ENCODE peak calls at places on chromosomes 7 and 10, in four cellular contexts. U, Q, P and T are unnamed samples.

GRCh38 chr7:42645906-42646305 is 266.0 kb downstream of the C7orf25 start:
- DNase-seq in P (no peak), Q (no peak), U (no peak), T (no peak)

GRCh38 chr7:85104432-85105205 is 82.2 kb downstream of the SEMA3D start:
- DNase-seq in U (no peak), P (no peak), Q (peak; percentile 33), T (no peak)

GRCh38 chr7:17947606-17948005 is 7.3 kb upstream of the SNX13 start:
- DNase-seq in U (no peak), Q (no peak), P (no peak), T (no peak)

GRCh38 chr10:103231047-103231551 is 14.6 kb upstream of the RPEL1 start:
- DNase-seq in P (peak; percentile 95), Q (peak; percentile 97), U (no peak), T (peak; percentile 96)

GRCh38 chr10:113073549-113074189 is 123.6 kb downstream of the TCF7L2 start:
- DNase-seq in Q (peak; percentile 97), P (peak; percentile 91), U (peak; percentile 70), T (peak; percentile 92)

GRCh38 chr10:22875584-22875983 is 52.3 kb upstream of the ARMC3 start:
- DNase-seq in P (no peak), Q (no peak), U (no peak), T (no peak)

GRCh38 chr10:76281704-76282103 is 850.3 kb downstream of the LRMDA start:
- DNase-seq in U (no peak), P (no peak), Q (no peak), T (no peak)

GRCh38 chr7:87219545-87220025 is at the start of gene TMEM243:
- DNase-seq in P (peak; percentile 31), U (peak; percentile 73), Q (peak; percentile 68), T (peak; percentile 51)

GRCh38 chr10:35735412-35735811 is 93.3 kb upstream of the FZD8 start:
- DNase-seq in Q (peak; percentile 86), U (no peak), P (no peak), T (peak; percentile 33)

GRCh38 chr10:110811791-110812581 is 59.7 kb upstream of the PDCD4 start:
- DNase-seq in Q (no peak), U (no peak), P (no peak), T (no peak)

GRCh38 chr10:111481271-111482073 is 404.6 kb downstream of the ADRA2A start:
- DNase-seq in P (peak; percentile 9), U (no peak), Q (no peak), T (peak; percentile 21)

GRCh38 chr7:27152816-27153486 is 568 bp upstream of the HOXA3 start:
- DNase-seq in U (no peak), P (no peak), Q (no peak), T (no peak)

GRCh38 chr10:88952647-88953111 is at the start of gene ACTA2:
- DNase-seq in U (no peak), P (no peak), Q (peak; percentile 84), T (no peak)

GRCh38 chr10:43680035-43680434 is 31.4 kb upstream of the ZNF32 start:
- DNase-seq in Q (peak; percentile 49), P (no peak), U (peak; percentile 49), T (no peak)

GRCh38 chr7:51701935-51702334 is 385.3 kb upstream of the COBL start:
- DNase-seq in U (no peak), Q (no peak), P (no peak), T (no peak)

GRCh38 chr10:131183546-131184045 is 127.9 kb downstream of the TCERG1L start:
- DNase-seq in U (no peak), P (no peak), Q (no peak), T (no peak)

GRCh38 chr7:152588350-152588749 is 87.6 kb downstream of the XRCC2 start:
- DNase-seq in Q (peak; percentile 53), U (no peak), P (peak; percentile 41), T (peak; percentile 49)

GRCh38 chr10:12214763-12215218 is 18.8 kb downstream of the CDC123 start:
- DNase-seq in P (peak; percentile 39), Q (peak; percentile 64), U (peak; percentile 72), T (peak; percentile 40)

GRCh38 chr7:142153400-142153799 is 41.9 kb downstream of the MGAM2 start:
- DNase-seq in U (peak; percentile 7), Q (no peak), P (peak; percentile 21), T (peak; percentile 46)

GRCh38 chr7:153503093-153503492 is 549.1 kb upstream of the DPP6 start:
- DNase-seq in P (no peak), U (no peak), Q (no peak), T (no peak)

GRCh38 chr10:130542761-130543160 is 406.6 kb downstream of the GLRX3 start:
- DNase-seq in Q (no peak), U (no peak), P (no peak), T (no peak)

GRCh38 chr10:53284615-53285182 is 512.1 kb upstream of the MBL2 start:
- DNase-seq in Q (no peak), U (no peak), P (no peak), T (no peak)

GRCh38 chr7:128713794-128714193 is 25.4 kb upstream of the CALU start:
- DNase-seq in U (no peak), Q (peak; percentile 11), P (no peak), T (no peak)

GRCh38 chr7:41880107-41880506 is 177.2 kb upstream of the INHBA start:
- DNase-seq in U (no peak), Q (peak; percentile 92), P (no peak), T (no peak)

GRCh38 chr7:133230591-133231194 is 22.2 kb upstream of the EXOC4 start:
- DNase-seq in U (peak; percentile 81), Q (peak; percentile 56), P (peak; percentile 36), T (peak; percentile 57)

GRCh38 chr10:60309371-60309770 is 80.3 kb downstream of the ANK3 start:
- DNase-seq in U (no peak), Q (no peak), P (no peak), T (no peak)

GRCh38 chr10:92124524-92125168 is 166.2 kb downstream of the CPEB3 start:
- DNase-seq in U (no peak), Q (peak; percentile 91), P (peak; percentile 73), T (no peak)

GRCh38 chr7:35505031-35505430 is 189.9 kb downstream of the HERPUD2 start:
- DNase-seq in P (peak; percentile 9), Q (no peak), U (no peak), T (no peak)

GRCh38 chr10:121526040-121526790 is 72.0 kb downstream of the FGFR2 start:
- DNase-seq in U (no peak), Q (no peak), P (no peak), T (no peak)

GRCh38 chr10:75071164-75071489 is 40.3 kb upstream of the SAMD8 start:
- DNase-seq in Q (peak; percentile 4), U (no peak), P (no peak), T (no peak)

GRCh38 chr10:111600772-111601171 is 523.9 kb downstream of the ADRA2A start:
- DNase-seq in Q (no peak), U (no peak), P (no peak), T (no peak)

DNA sequence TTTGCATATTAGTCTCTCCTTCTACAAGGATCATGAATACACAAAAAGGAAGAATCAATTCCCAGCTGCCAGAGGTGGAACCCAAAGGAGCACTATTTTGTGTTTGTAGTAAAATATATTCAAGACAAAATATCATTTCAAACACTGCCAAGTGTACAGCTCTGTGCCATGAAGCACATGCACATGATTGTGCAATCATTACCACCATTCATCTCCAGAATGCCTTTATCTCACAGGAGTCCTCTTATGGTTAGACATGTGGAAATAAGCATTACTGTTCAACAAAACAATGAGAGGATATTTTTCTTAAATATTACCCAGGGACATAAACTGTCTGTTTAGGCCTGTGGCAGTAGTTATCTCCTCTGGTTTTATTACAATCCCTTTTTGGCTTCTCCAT is 151.4 kb upstream of the PPP1R3A start:
- DNase-seq in U (no peak), P (no peak), Q (no peak), T (no peak)
- TF ChIP-seq MAFK in U (no peak), P (no peak), Q (no peak), T (no peak)

DNA sequence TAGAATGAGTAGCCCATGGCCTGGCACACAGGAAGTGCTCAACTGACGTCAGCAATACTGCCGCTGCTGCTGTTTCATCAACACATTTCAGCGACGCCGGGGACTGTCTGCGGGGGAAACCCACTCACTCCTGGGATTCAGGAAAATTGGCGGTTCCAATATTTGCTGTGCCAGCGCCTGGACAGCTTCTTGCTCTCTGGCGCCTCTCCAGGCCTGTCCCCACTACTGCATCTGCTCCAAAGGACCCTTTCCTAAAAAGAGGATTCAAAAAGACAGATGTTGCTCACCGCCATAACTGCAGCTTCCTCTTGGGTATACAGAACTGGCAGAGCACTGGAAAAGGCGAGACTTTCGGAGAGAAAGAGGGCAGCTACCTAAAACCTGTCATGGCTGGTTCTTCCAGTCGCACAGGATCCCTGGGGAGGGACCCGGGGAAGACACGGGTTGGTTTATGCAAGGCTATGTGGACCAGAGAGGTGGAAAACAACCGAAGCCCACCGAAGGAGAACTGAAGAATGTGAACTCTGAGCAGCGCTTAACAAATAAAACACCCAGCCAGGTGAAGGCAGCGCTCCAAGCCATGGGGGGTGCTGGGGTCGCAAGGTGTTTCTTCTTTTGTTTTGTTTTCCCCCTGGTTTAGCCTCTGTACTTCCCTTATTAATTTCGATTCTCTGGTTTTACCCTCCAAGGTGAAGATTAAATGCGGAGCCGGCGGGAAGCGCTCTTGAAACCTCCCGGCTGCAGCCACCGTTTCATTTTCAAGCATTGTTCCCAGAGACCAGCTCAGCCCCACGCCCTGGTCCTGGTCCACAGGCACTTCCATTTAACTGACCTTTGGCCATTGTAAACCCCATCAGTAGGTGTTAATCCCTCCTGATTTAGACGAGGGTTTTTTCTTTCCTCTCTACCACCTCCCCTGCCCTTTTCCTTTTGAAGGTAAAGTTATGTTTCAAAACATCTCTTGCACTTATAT is 39.5 kb upstream of the ENO4 start:
- DNase-seq in Q (no peak), P (peak; percentile 12), U (peak; percentile 28), T (peak; percentile 44)
- TF ChIP-seq MAFK in Q (no peak), P (no peak), U (no peak), T (peak; percentile 82)

GRCh38 chr7:55078465-55079372 is 59.9 kb downstream of the EGFR start:
- DNase-seq in U (peak; percentile 18), P (peak; percentile 77), Q (no peak), T (peak; percentile 51)
- TF ChIP-seq MAFK in U (no peak), P (no peak), Q (no peak), T (no peak)

DNA sequence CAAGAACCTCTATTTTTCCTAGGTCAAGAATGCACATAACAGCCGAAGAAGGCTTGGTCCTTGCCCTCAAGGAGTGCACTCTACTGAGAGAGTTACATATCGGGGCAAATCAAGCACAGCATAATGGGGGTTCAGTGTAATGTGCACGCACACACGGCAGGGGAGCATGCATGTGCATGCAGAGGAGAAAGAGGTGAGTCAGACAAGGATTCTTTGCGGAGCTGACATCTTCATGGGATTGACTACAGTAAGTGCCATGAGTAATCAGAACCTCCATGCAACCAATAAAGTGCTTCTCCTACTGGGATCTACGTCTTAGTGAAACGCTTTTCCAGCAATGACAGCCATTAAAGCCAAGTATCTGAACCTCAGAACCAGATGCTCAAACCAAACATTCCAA is 123.6 kb downstream of the RNF216 start:
- DNase-seq in Q (peak; percentile 19), U (no peak), P (no peak), T (no peak)
- TF ChIP-seq MAFK in Q (no peak), U (no peak), P (no peak), T (no peak)

GRCh38 chr7:67523706-67524105 is 527.1 kb downstream of the TYW1 start:
- DNase-seq in Q (no peak), U (no peak), P (no peak), T (no peak)
- TF ChIP-seq MAFK in Q (no peak), U (no peak), P (no peak), T (no peak)

GRCh38 chr10:63717089-63717715 is 196.0 kb downstream of the REEP3 start:
- DNase-seq in U (no peak), P (no peak), Q (no peak), T (no peak)
- TF ChIP-seq MAFK in U (no peak), P (no peak), Q (no peak), T (no peak)

GRCh38 chr10:65365878-65366277 is 1560.0 kb upstream of the LRRTM3 start:
- DNase-seq in Q (no peak), P (no peak), U (no peak), T (peak; percentile 2)
- TF ChIP-seq MAFK in Q (no peak), P (no peak), U (no peak), T (no peak)